ENCODE peak calls at places on chromosomes 6 and 20, in seven cellular contexts. Z, F, I, A, D, B and X are unnamed samples.

GRCh38 chr6:111552241-111552744 is 53.4 kb downstream of the TRAF3IP2 start:
- DNase-seq in Z (peak), F (no peak), I (peak), A (peak), D (peak), B (no peak), X (peak)

GRCh38 chr6:130744601-130745382 is 82.4 kb upstream of the SMLR1 start:
- DNase-seq in Z (no peak), F (no peak), I (no peak), A (no peak), D (no peak), B (no peak), X (no peak)

GRCh38 chr20:64233725-64234124 is 21.8 kb upstream of the PCMTD2 start:
- DNase-seq in Z (no peak), F (no peak), I (no peak), A (no peak), D (no peak), B (no peak), X (no peak)

GRCh38 chr6:21922086-21922485 is 328.5 kb downstream of the SOX4 start:
- DNase-seq in Z (no peak), F (no peak), I (peak), A (peak), D (peak), B (no peak), X (no peak)

GRCh38 chr6:45678063-45678620 is 300.4 kb upstream of the SUPT3H start:
- DNase-seq in Z (no peak), F (no peak), I (no peak), A (no peak), D (no peak), B (no peak), X (no peak)

GRCh38 chr20:34956751-34957472 is 1.2 kb downstream of the MYH7B start:
- DNase-seq in Z (no peak), F (no peak), I (no peak), A (no peak), D (no peak), B (no peak), X (no peak)

GRCh38 chr6:74964871-74965441 is 240.9 kb downstream of the COL12A1 start:
- DNase-seq in Z (no peak), F (no peak), I (no peak), A (no peak), D (no peak), B (no peak), X (peak)

GRCh38 chr6:107179004-107179403 is 63.7 kb upstream of the BEND3 start:
- DNase-seq in Z (no peak), F (peak), I (peak), A (no peak), D (no peak), B (no peak), X (no peak)

GRCh38 chr20:58268936-58269619 is 40.4 kb upstream of the RAB22A start:
- DNase-seq in Z (no peak), F (peak), I (peak), A (peak), D (no peak), B (no peak), X (no peak)

GRCh38 chr6:111564482-111564945 is 41.2 kb downstream of the TRAF3IP2 start:
- DNase-seq in Z (peak), F (no peak), I (peak), A (peak), D (no peak), B (no peak), X (no peak)

GRCh38 chr6:63372951-63373533 is 53.3 kb upstream of the LGSN start:
- DNase-seq in Z (no peak), F (no peak), I (no peak), A (no peak), D (no peak), B (no peak), X (no peak)

GRCh38 chr6:2750832-2751231 is at the start of gene MYLK4:
- DNase-seq in Z (no peak), F (no peak), I (no peak), A (no peak), D (no peak), B (no peak), X (no peak)

GRCh38 chr6:124868476-124868875 is 93.8 kb upstream of the RNF217 start:
- DNase-seq in Z (no peak), F (no peak), I (peak), A (peak), D (no peak), B (no peak), X (no peak)

GRCh38 chr20:10619427-10619826 is 54.4 kb downstream of the JAG1 start:
- DNase-seq in Z (peak), F (no peak), I (peak), A (peak), D (no peak), B (no peak), X (peak)

GRCh38 chr6:162849269-162849668 is 121.5 kb downstream of the PACRG start:
- DNase-seq in Z (no peak), F (no peak), I (no peak), A (no peak), D (no peak), B (no peak), X (no peak)

GRCh38 chr20:50561379-50562078 is 51.3 kb downstream of the PTPN1 start:
- DNase-seq in Z (peak), F (peak), I (peak), A (peak), D (peak), B (peak), X (peak)

GRCh38 chr6:137165375-137166246 is 7.8 kb downstream of the IL22RA2 start:
- DNase-seq in Z (no peak), F (peak), I (peak), A (no peak), D (no peak), B (no peak), X (peak)

GRCh38 chr6:7085911-7086310 is 21.9 kb upstream of the RREB1 start:
- DNase-seq in Z (no peak), F (no peak), I (no peak), A (peak), D (no peak), B (no peak), X (peak)

GRCh38 chr6:48098923-48099322 is 12.1 kb downstream of the PTCHD4 start:
- DNase-seq in Z (no peak), F (no peak), I (no peak), A (peak), D (no peak), B (no peak), X (no peak)